ENCODE peak calls at places on chromosomes 13 and 19, in five cellular contexts. H is AG10803, E is cardiac fibroblast, W is right atrium auricular region, L is sigmoid colon. A is an unnamed sample.

GRCh38 chr13:113805431-113806103 is 46.5 kb downstream of the TMEM255B start:
- DNase-seq in H (no peak), L (peak), E (no peak), W (no peak), A (no peak)

GRCh38 chr19:23409392-23410048 is 14.2 kb upstream of the ZNF91 start:
- DNase-seq in E (no peak), L (no peak), W (no peak), H (no peak), A (no peak)

GRCh38 chr19:719636-720377 is 11.1 kb downstream of the PALM start:
- DNase-seq in W (no peak), H (no peak), E (no peak), L (no peak), A (no peak)

GRCh38 chr13:91813255-91813654 is 414.8 kb downstream of the GPC5 start:
- DNase-seq in H (no peak), E (no peak), W (no peak), L (peak), A (no peak)

GRCh38 chr13:72296246-72296645 is 429.2 kb upstream of the DACH1 start:
- DNase-seq in L (no peak), H (no peak), E (no peak), W (no peak), A (no peak)

GRCh38 chr13:90640976-90641375 is 706.5 kb upstream of the MIR17HG start:
- DNase-seq in L (no peak), E (peak), H (peak), W (no peak), A (peak)

GRCh38 chr19:51139299-51140018 is 2.6 kb upstream of the SIGLEC7 start:
- DNase-seq in W (no peak), L (no peak), E (no peak), H (no peak), A (no peak)

GRCh38 chr13:75486654-75487053 is 4.7 kb upstream of the TBC1D4 start:
- DNase-seq in H (no peak), E (no peak), W (no peak), L (no peak), A (no peak)

GRCh38 chr19:2099937-2100718 is 3.4 kb downstream of the IZUMO4 start:
- DNase-seq in E (no peak), H (no peak), L (no peak), W (no peak), A (no peak)

GRCh38 chr19:15195381-15195964 is 5.3 kb downstream of the NOTCH3 start:
- DNase-seq in H (peak), E (peak), W (no peak), L (no peak), A (peak)

GRCh38 chr13:49219647-49220034 is 497 bp upstream of the MLNR start:
- DNase-seq in E (no peak), H (no peak), W (peak), L (no peak), A (no peak)

GRCh38 chr13:40749327-40749726 is 21.7 kb downstream of the MRPS31 start:
- DNase-seq in L (no peak), E (peak), W (no peak), H (no peak), A (no peak)

GRCh38 chr13:51676739-51677138 is 92.5 kb downstream of the WDFY2 start:
- DNase-seq in H (no peak), E (no peak), W (no peak), L (no peak), A (no peak)

GRCh38 chr13:51673165-51673564 is 88.9 kb downstream of the WDFY2 start:
- DNase-seq in L (no peak), W (no peak), E (peak), H (no peak), A (no peak)

GRCh38 chr13:51675385-51675784 is 91.1 kb downstream of the WDFY2 start:
- DNase-seq in E (no peak), L (no peak), W (no peak), H (no peak), A (peak)

GRCh38 chr13:51675877-51676276 is 91.6 kb downstream of the WDFY2 start:
- DNase-seq in E (no peak), H (no peak), W (no peak), L (no peak), A (no peak)

GRCh38 chr13:51674276-51674675 is 90.0 kb downstream of the WDFY2 start:
- DNase-seq in W (no peak), H (no peak), E (no peak), L (no peak), A (peak)
- H3K4me3 ChIP-seq in W (no peak), H (no peak), E (no peak), L (no peak), A (no peak)

GRCh38 chr13:43124495-43124894 is 101.1 kb downstream of the DNAJC15 start:
- DNase-seq in L (no peak), H (no peak), W (no peak), E (no peak), A (no peak)
- TF ChIP-seq CTCF in L (no peak), H (no peak), W (no peak), E (no peak), A (no peak)

GRCh38 chr19:29686285-29686805 is 21.1 kb downstream of the PLEKHF1 start:
- DNase-seq in H (no peak), W (no peak), L (no peak), E (no peak), A (no peak)
- H3K4me3 ChIP-seq in H (peak), W (no peak), L (no peak), E (no peak), A (no peak)

GRCh38 chr13:45335397-45336024 is 5.5 kb downstream of the TPT1 start:
- DNase-seq in H (no peak), E (peak), L (no peak), W (no peak), A (no peak)

GRCh38 chr13:45333251-45333972 is 7.6 kb downstream of the TPT1 start:
- DNase-seq in H (no peak), E (no peak), W (no peak), L (no peak), A (no peak)

GRCh38 chr13:45332831-45333219 is 8.2 kb downstream of the TPT1 start:
- DNase-seq in L (no peak), H (no peak), W (no peak), E (no peak), A (no peak)

GRCh38 chr13:45336025-45336800 is 4.8 kb downstream of the TPT1 start:
- DNase-seq in W (no peak), E (peak), L (no peak), H (no peak), A (no peak)

DNA sequence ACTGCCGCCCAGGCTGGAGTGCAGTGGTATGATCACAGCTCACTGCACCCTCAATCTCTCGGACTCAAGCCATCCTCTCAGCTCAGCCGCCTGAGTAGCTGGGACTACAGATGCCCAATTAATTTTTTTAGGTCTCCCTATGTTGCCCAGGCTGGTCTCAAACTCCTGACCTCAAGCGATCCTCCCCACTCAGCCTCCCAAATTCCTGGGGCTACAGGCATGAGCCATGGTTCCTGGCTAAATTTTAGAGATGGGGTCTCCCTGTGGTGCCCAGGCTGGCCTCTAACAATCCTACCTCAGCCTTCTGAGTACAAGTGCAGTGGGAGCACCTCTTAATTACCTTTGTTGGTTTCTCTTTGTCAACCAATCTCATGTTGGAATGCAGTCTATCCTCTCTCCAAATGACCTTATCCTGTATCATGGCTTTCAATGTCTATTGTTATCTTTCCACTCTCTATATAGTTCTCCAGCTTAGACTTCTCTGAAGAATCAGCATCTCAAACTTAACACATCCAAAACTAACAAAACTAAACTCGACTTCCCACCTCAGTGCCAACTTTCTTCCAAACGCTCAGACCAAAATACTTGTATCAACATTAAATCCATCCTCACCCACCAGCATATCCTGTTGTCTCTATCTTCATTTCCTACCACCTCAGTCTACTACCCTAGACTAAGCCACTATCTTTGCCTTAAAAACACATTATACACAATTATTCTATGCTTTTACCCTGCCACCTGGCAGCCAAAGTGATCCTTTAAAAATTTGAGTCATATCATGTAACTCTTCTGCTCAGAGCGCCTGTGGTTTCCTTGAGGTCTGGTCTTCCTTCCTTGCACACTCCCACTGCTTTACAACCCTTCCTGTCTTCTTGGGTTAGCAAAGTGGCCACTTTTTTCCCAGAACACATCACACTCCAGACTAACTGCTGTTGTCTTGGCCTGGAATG is 6.7 kb downstream of the TPT1 start:
- DNase-seq in W (no peak), L (no peak), H (peak), E (peak), A (no peak)
- TF ChIP-seq CTCF in W (no peak), L (no peak), H (no peak), E (no peak), A (no peak)

GRCh38 chr13:51590966-51591627 is 6.8 kb downstream of the WDFY2 start:
- DNase-seq in H (peak), W (no peak), L (no peak), E (peak), A (peak)
- H3K4me3 ChIP-seq in H (peak), W (no peak), L (no peak), E (no peak), A (no peak)

GRCh38 chr19:40165362-40165937 is 25.8 kb upstream of the MAP3K10 start:
- DNase-seq in H (peak), W (peak), L (no peak), E (peak), A (peak)
- TF ChIP-seq CTCF in H (peak), W (peak), L (peak), E (peak), A (peak)

GRCh38 chr13:28493740-28494536 is 990 bp downstream of the FLT1 start:
- DNase-seq in W (no peak), H (no peak), E (no peak), L (no peak), A (no peak)

GRCh38 chr13:28489975-28490550 is 4.9 kb downstream of the FLT1 start:
- DNase-seq in E (no peak), L (no peak), W (no peak), H (no peak), A (no peak)

GRCh38 chr13:28494537-28494860 is 429 bp downstream of the FLT1 start:
- DNase-seq in H (no peak), W (no peak), L (no peak), E (peak), A (no peak)

GRCh38 chr13:28494861-28495585 is at the start of gene FLT1:
- DNase-seq in L (no peak), H (no peak), W (peak), E (peak), A (peak)

DNA sequence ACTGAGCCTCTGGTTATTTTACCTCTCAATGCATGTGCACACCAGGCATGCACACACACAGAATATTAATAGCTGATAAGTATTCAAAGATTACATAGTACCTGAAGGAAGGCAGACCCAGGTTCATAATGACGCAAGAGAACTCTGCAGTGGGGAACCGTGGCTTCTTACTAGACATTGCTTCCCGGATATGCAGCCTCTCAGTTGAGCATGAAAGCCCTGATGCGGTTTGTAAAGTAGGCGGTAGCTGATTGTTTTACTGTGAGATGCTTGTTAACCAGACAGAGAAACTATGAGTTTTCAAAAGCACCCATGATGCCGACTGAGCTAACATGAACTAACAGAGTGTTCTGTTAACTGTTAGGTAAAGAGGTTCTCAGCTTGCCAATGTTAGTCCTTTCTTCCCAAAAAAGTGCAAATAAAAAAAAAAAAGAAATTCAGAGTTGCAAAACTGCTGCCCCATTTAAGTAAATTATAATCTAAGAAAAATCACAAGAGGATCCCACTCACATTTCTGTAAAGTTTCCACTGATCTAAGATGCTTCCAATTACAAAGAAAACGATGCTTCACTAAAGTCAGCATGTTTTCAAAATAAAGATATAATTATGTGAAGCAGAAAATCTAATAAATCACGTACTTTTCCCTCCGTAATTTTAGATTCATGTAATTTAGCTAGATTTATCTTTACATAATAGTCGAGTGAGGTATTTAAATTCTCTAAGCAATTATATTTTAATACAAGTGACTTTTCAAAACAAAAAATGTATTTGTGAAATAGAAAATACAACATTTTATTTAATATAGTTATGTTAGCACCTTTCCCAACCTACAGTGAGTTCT is 2.2 kb downstream of the FLT1 start:
- DNase-seq in W (no peak), H (no peak), L (no peak), E (no peak), A (no peak)
- H3K4me3 ChIP-seq in W (peak), H (no peak), L (peak), E (no peak), A (no peak)

A was measured in epithelial cell of esophagus.